ENCODE peak calls at places on chromosomes 5 and 9, in five cellular contexts. One of them, this sample, is unnamed.

GRCh38 chr5:31469886-31470285 is 62.0 kb downstream of the DROSHA start:
- DNase-seq in fibroblast of lung: no peak
- DNase-seq in psoas muscle: no peak
- DNase-seq in pancreas: no peak
- DNase-seq in astrocyte of the spinal cord: no peak
- DNase-seq in this sample: no peak

GRCh38 chr5:61290815-61291214 is 41.2 kb upstream of the ZSWIM6 start:
- DNase-seq in pancreas: peak
- DNase-seq in psoas muscle: no peak
- DNase-seq in astrocyte of the spinal cord: peak
- DNase-seq in fibroblast of lung: peak
- DNase-seq in this sample: no peak

GRCh38 chr9:91403665-91404543 is 19.7 kb downstream of the NFIL3 start:
- DNase-seq in astrocyte of the spinal cord: no peak
- DNase-seq in fibroblast of lung: no peak
- DNase-seq in pancreas: no peak
- DNase-seq in psoas muscle: no peak
- DNase-seq in this sample: no peak

GRCh38 chr5:95858023-95858461 is 35.5 kb upstream of the GLRX start:
- DNase-seq in psoas muscle: no peak
- DNase-seq in pancreas: no peak
- DNase-seq in astrocyte of the spinal cord: peak
- DNase-seq in fibroblast of lung: peak
- DNase-seq in this sample: peak

GRCh38 chr5:139298242-139298641 is 4.7 kb downstream of the MATR3 start:
- DNase-seq in fibroblast of lung: no peak
- DNase-seq in astrocyte of the spinal cord: no peak
- DNase-seq in psoas muscle: no peak
- DNase-seq in pancreas: no peak
- DNase-seq in this sample: no peak

GRCh38 chr9:108664309-108665255 is 191.2 kb downstream of the ACTL7B start:
- DNase-seq in astrocyte of the spinal cord: no peak
- DNase-seq in pancreas: no peak
- DNase-seq in psoas muscle: no peak
- DNase-seq in fibroblast of lung: no peak
- DNase-seq in this sample: no peak

GRCh38 chr9:27340876-27341540 is 44.1 kb upstream of the EQTN start:
- DNase-seq in astrocyte of the spinal cord: peak
- DNase-seq in pancreas: no peak
- DNase-seq in psoas muscle: no peak
- DNase-seq in fibroblast of lung: no peak
- DNase-seq in this sample: no peak

GRCh38 chr5:156907667-156908066 is 55.4 kb downstream of the TIMD4 start:
- DNase-seq in psoas muscle: no peak
- DNase-seq in astrocyte of the spinal cord: no peak
- DNase-seq in fibroblast of lung: no peak
- DNase-seq in pancreas: no peak
- DNase-seq in this sample: no peak

GRCh38 chr9:133425049-133425632 is 3.0 kb downstream of the ADAMTS13 start:
- DNase-seq in fibroblast of lung: no peak
- DNase-seq in pancreas: no peak
- DNase-seq in astrocyte of the spinal cord: no peak
- DNase-seq in psoas muscle: no peak
- DNase-seq in this sample: no peak

GRCh38 chr5:111859533-111860270 is 102.7 kb upstream of the NREP start:
- DNase-seq in psoas muscle: no peak
- DNase-seq in fibroblast of lung: peak
- DNase-seq in astrocyte of the spinal cord: peak
- DNase-seq in pancreas: no peak
- DNase-seq in this sample: peak

GRCh38 chr5:77851229-77852067 is 75.3 kb upstream of the TBCA start:
- DNase-seq in psoas muscle: no peak
- DNase-seq in fibroblast of lung: peak
- DNase-seq in pancreas: no peak
- DNase-seq in astrocyte of the spinal cord: no peak
- DNase-seq in this sample: no peak

GRCh38 chr9:5326893-5327548 is 12.7 kb downstream of the RLN1 start:
- DNase-seq in psoas muscle: no peak
- DNase-seq in fibroblast of lung: peak
- DNase-seq in pancreas: peak
- DNase-seq in astrocyte of the spinal cord: no peak
- DNase-seq in this sample: no peak

GRCh38 chr9:133992780-133993634 is 883 bp upstream of the VAV2 start:
- DNase-seq in fibroblast of lung: peak
- DNase-seq in psoas muscle: peak
- DNase-seq in astrocyte of the spinal cord: peak
- DNase-seq in pancreas: peak
- DNase-seq in this sample: peak

GRCh38 chr5:82413302-82414042 is 135.3 kb upstream of the RPS23 start:
- DNase-seq in pancreas: no peak
- DNase-seq in astrocyte of the spinal cord: peak
- DNase-seq in psoas muscle: no peak
- DNase-seq in fibroblast of lung: peak
- DNase-seq in this sample: peak

GRCh38 chr5:132998553-132998952 is 27.8 kb downstream of the ZCCHC10 start:
- DNase-seq in astrocyte of the spinal cord: no peak
- DNase-seq in psoas muscle: no peak
- DNase-seq in fibroblast of lung: no peak
- DNase-seq in pancreas: no peak
- DNase-seq in this sample: no peak

GRCh38 chr5:68011801-68012200 is 203.8 kb upstream of the PIK3R1 start:
- DNase-seq in psoas muscle: no peak
- DNase-seq in astrocyte of the spinal cord: peak
- DNase-seq in pancreas: no peak
- DNase-seq in fibroblast of lung: no peak
- DNase-seq in this sample: no peak

GRCh38 chr5:140239461-140239860 is 63.4 kb downstream of the PFDN1 start:
- DNase-seq in astrocyte of the spinal cord: no peak
- DNase-seq in pancreas: no peak
- DNase-seq in fibroblast of lung: no peak
- DNase-seq in psoas muscle: no peak
- DNase-seq in this sample: no peak

GRCh38 chr5:77663081-77663863 is 24.8 kb upstream of the OTP start:
- DNase-seq in pancreas: no peak
- DNase-seq in astrocyte of the spinal cord: no peak
- DNase-seq in psoas muscle: no peak
- DNase-seq in fibroblast of lung: no peak
- DNase-seq in this sample: no peak

GRCh38 chr5:96567188-96567587 is 95.0 kb upstream of the CAST start:
- DNase-seq in pancreas: no peak
- DNase-seq in astrocyte of the spinal cord: peak
- DNase-seq in fibroblast of lung: peak
- DNase-seq in psoas muscle: no peak
- DNase-seq in this sample: peak

GRCh38 chr5:104757915-104758314 is 1195.3 kb upstream of the NUDT12 start:
- DNase-seq in psoas muscle: no peak
- DNase-seq in fibroblast of lung: no peak
- DNase-seq in pancreas: no peak
- DNase-seq in astrocyte of the spinal cord: no peak
- DNase-seq in this sample: no peak

GRCh38 chr9:69900406-69900805 is 79.8 kb downstream of the CFAP95 start:
- DNase-seq in fibroblast of lung: no peak
- DNase-seq in pancreas: no peak
- DNase-seq in astrocyte of the spinal cord: peak
- DNase-seq in psoas muscle: no peak
- DNase-seq in this sample: no peak

GRCh38 chr9:223167-223566 is 8.5 kb downstream of the DOCK8 start:
- DNase-seq in psoas muscle: no peak
- DNase-seq in fibroblast of lung: no peak
- DNase-seq in pancreas: no peak
- DNase-seq in astrocyte of the spinal cord: no peak
- DNase-seq in this sample: no peak

GRCh38 chr5:177546262-177546741 is 8.1 kb downstream of the FAM193B start:
- DNase-seq in psoas muscle: peak
- DNase-seq in pancreas: no peak
- DNase-seq in astrocyte of the spinal cord: peak
- DNase-seq in fibroblast of lung: peak
- DNase-seq in this sample: peak

GRCh38 chr5:59543826-59544442 is 349.6 kb downstream of the PDE4D start:
- DNase-seq in psoas muscle: peak
- DNase-seq in pancreas: no peak
- DNase-seq in fibroblast of lung: no peak
- DNase-seq in astrocyte of the spinal cord: no peak
- DNase-seq in this sample: no peak

GRCh38 chr9:120668399-120668798 is 45.9 kb downstream of the MEGF9 start:
- DNase-seq in psoas muscle: no peak
- DNase-seq in fibroblast of lung: peak
- DNase-seq in astrocyte of the spinal cord: no peak
- DNase-seq in pancreas: no peak
- DNase-seq in this sample: no peak

GRCh38 chr5:2534970-2535369 is 216.5 kb downstream of the IRX2 start:
- DNase-seq in psoas muscle: no peak
- DNase-seq in pancreas: no peak
- DNase-seq in astrocyte of the spinal cord: no peak
- DNase-seq in fibroblast of lung: no peak
- DNase-seq in this sample: no peak

GRCh38 chr5:35309365-35310130 is 79.3 kb upstream of the PRLR start:
- DNase-seq in astrocyte of the spinal cord: no peak
- DNase-seq in fibroblast of lung: no peak
- DNase-seq in psoas muscle: no peak
- DNase-seq in pancreas: no peak
- DNase-seq in this sample: no peak

GRCh38 chr5:28542968-28543367 is 1504.6 kb upstream of the CDH9 start:
- DNase-seq in pancreas: no peak
- DNase-seq in astrocyte of the spinal cord: peak
- DNase-seq in psoas muscle: no peak
- DNase-seq in fibroblast of lung: peak
- DNase-seq in this sample: peak

GRCh38 chr9:95024097-95024671 is 293.3 kb downstream of the FANCC start:
- DNase-seq in astrocyte of the spinal cord: no peak
- DNase-seq in psoas muscle: peak
- DNase-seq in fibroblast of lung: no peak
- DNase-seq in pancreas: peak
- DNase-seq in this sample: no peak

GRCh38 chr9:121881920-121882500 is 211.1 kb downstream of the TTLL11 start:
- DNase-seq in fibroblast of lung: no peak
- DNase-seq in astrocyte of the spinal cord: no peak
- DNase-seq in pancreas: no peak
- DNase-seq in psoas muscle: no peak
- DNase-seq in this sample: no peak

GRCh38 chr9:133505901-133506652 is 18.7 kb downstream of the MYMK start:
- DNase-seq in psoas muscle: peak
- DNase-seq in pancreas: peak
- DNase-seq in astrocyte of the spinal cord: no peak
- DNase-seq in fibroblast of lung: peak
- DNase-seq in this sample: no peak

DNA sequence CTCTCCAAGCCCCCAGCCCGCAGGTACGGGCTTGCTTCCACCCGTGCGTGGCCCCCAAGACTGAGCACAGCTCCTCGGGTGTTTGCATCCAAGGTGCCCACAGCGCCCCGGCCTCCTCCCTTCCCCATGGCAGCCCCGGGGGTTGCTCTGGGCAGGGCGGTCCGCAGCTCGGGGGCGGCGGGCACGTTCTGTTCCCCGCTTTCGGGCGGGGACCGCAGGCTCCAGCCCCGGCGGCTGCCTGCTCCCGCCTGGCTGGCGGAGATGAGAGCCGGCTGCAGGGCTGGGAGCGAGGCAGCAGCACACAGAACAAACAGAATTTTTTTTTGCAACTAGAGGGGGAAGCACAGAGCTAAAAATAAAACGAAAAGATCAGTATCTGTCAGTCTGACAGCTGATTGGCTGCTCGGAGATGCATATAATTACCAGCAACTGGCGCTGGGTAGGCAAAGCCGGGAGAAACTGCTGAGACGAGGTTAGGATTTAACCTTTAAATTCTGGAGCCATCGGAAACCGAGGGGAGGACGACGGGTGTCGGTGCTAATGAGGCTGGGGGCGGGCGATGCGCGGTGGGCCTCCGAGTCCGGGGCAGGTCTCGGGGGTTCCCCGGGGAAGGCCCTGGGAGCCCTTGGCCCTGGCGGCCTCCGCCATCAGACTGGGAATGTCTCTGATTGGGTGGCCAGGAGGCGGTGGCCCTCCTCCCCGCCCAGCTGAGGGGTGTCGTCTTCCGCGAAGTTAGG is 142.7 kb upstream of the IER5L start:
- DNase-seq in astrocyte of the spinal cord: peak
- DNase-seq in fibroblast of lung: peak
- DNase-seq in psoas muscle: peak
- DNase-seq in pancreas: peak
- DNase-seq in this sample: peak
- H3K4me3 ChIP-seq in astrocyte of the spinal cord: no peak
- H3K4me3 ChIP-seq in fibroblast of lung: peak
- H3K4me3 ChIP-seq in psoas muscle: peak
- H3K4me3 ChIP-seq in pancreas: no peak
- H3K4me3 ChIP-seq in this sample: peak

DNA sequence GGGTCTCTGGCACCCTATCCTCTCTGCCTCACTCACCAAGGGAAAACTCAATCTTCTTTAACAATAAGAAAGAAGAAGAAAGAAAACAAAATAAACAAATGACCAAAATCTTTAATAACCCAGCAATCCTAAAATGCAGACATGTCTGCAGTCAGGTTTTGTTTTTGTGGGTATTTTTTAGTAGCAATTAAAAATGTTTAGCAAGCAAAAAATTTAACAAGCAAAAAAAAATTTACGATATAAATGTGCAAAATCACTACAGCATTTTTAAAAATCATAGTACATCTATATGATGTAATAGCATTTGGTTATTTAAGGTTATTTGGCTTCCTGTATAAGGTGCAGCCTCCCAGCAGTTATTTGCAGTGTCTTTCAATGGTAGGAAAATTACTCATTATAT is 151.3 kb upstream of the MAP3K1 start:
- DNase-seq in pancreas: no peak
- DNase-seq in fibroblast of lung: no peak
- DNase-seq in astrocyte of the spinal cord: no peak
- DNase-seq in psoas muscle: no peak
- DNase-seq in this sample: no peak
- H3K4me3 ChIP-seq in pancreas: no peak
- H3K4me3 ChIP-seq in fibroblast of lung: no peak
- H3K4me3 ChIP-seq in astrocyte of the spinal cord: no peak
- H3K4me3 ChIP-seq in psoas muscle: no peak
- H3K4me3 ChIP-seq in this sample: no peak

GRCh38 chr5:142012792-142013388 is at the start of gene GNPDA1:
- DNase-seq in fibroblast of lung: peak
- DNase-seq in astrocyte of the spinal cord: peak
- DNase-seq in pancreas: peak
- DNase-seq in psoas muscle: peak
- DNase-seq in this sample: peak

GRCh38 chr5:142009886-142010285 is 2.9 kb downstream of the GNPDA1 start:
- DNase-seq in fibroblast of lung: no peak
- DNase-seq in astrocyte of the spinal cord: no peak
- DNase-seq in pancreas: no peak
- DNase-seq in psoas muscle: no peak
- DNase-seq in this sample: no peak

GRCh38 chr5:142012186-142012785 is 541 bp downstream of the GNPDA1 start:
- DNase-seq in psoas muscle: peak
- DNase-seq in pancreas: peak
- DNase-seq in fibroblast of lung: peak
- DNase-seq in astrocyte of the spinal cord: peak
- DNase-seq in this sample: no peak

GRCh38 chr5:142013734-142014495 is 1.1 kb upstream of the GNPDA1 start:
- DNase-seq in psoas muscle: peak
- DNase-seq in astrocyte of the spinal cord: peak
- DNase-seq in pancreas: peak
- DNase-seq in fibroblast of lung: peak
- DNase-seq in this sample: peak

GRCh38 chr5:142011572-142012185 is 1.1 kb downstream of the GNPDA1 start:
- DNase-seq in pancreas: no peak
- DNase-seq in psoas muscle: no peak
- DNase-seq in astrocyte of the spinal cord: no peak
- DNase-seq in fibroblast of lung: no peak
- DNase-seq in this sample: no peak
- H3K4me3 ChIP-seq in pancreas: no peak
- H3K4me3 ChIP-seq in psoas muscle: peak
- H3K4me3 ChIP-seq in astrocyte of the spinal cord: peak
- H3K4me3 ChIP-seq in fibroblast of lung: peak
- H3K4me3 ChIP-seq in this sample: peak

GRCh38 chr5:130529111-130529510 is 624.8 kb downstream of the CHSY3 start:
- DNase-seq in astrocyte of the spinal cord: no peak
- DNase-seq in psoas muscle: no peak
- DNase-seq in pancreas: no peak
- DNase-seq in fibroblast of lung: no peak
- DNase-seq in this sample: no peak
- H3K4me3 ChIP-seq in astrocyte of the spinal cord: no peak
- H3K4me3 ChIP-seq in psoas muscle: no peak
- H3K4me3 ChIP-seq in pancreas: no peak
- H3K4me3 ChIP-seq in fibroblast of lung: no peak
- H3K4me3 ChIP-seq in this sample: no peak

This sample was measured in skeletal muscle cell.